ENCODE peak calls at places on chromosomes 13 and 19, in four cellular contexts. I, V, B and Q are unnamed samples.

GRCh38 chr13:44759723-44760360 is 183.7 kb upstream of the TSC22D1 start:
- DNase-seq in V (no peak), B (peak), I (no peak), Q (peak)

GRCh38 chr19:21084343-21084742 is 2.3 kb downstream of the ZNF714 start:
- DNase-seq in B (no peak), I (peak), V (peak), Q (peak)

GRCh38 chr13:47256618-47257017 is 359.8 kb upstream of the HTR2A start:
- DNase-seq in V (peak), I (no peak), B (no peak), Q (no peak)

GRCh38 chr13:112254900-112255299 is 121.3 kb upstream of the SPACA7 start:
- DNase-seq in V (no peak), I (no peak), B (no peak), Q (no peak)

GRCh38 chr19:29537181-29537580 is 11.4 kb downstream of the VSTM2B start:
- DNase-seq in B (no peak), V (no peak), I (no peak), Q (no peak)

GRCh38 chr19:42121666-42122069 is 10.6 kb downstream of the POU2F2 start:
- DNase-seq in V (peak), I (peak), B (no peak), Q (peak)

GRCh38 chr19:24051516-24051915 is 35.5 kb upstream of the ZNF254 start:
- DNase-seq in I (no peak), B (no peak), V (no peak), Q (no peak)

GRCh38 chr13:27264181-27264580 is 6.4 kb upstream of the RASL11A start:
- DNase-seq in B (peak), I (no peak), V (peak), Q (no peak)

GRCh38 chr13:45162821-45163220 is 38.0 kb downstream of the KCTD4 start:
- DNase-seq in B (no peak), I (no peak), V (peak), Q (peak)